ENCODE peak calls at places on chromosomes 11 and 22, in six cellular contexts. W is non-pigmented ciliary epithelial cell; P is Daoy; O is activated T-helper 9 cell treated with anti-CD3 and anti-CD28 coated beads, Interleukin-2, amount 50 U/mL, for 16 hours; C is stimulated activated CD4-positive, alpha-beta T cell treated with anti-CD3 and anti-CD28 coated beads, Interleukin-15, amount 100 ng/mL, for 24 hours; V is heart right ventricle. R is an unnamed sample.

GRCh38 chr11:93113824-93114223 is 84.0 kb downstream of the SLC36A4 start:
- DNase-seq in W (no peak), P (no peak), O (no peak), C (no peak), V (no peak), R (no peak)

GRCh38 chr22:34608716-34609115 is 457.2 kb upstream of the ISX start:
- DNase-seq in W (no peak), P (no peak), O (no peak), C (no peak), V (no peak), R (no peak)

GRCh38 chr11:115699733-115700132 is 195.5 kb upstream of the CADM1 start:
- DNase-seq in W (no peak), P (peak; percentile 57), O (no peak), C (no peak), V (peak; percentile 54), R (no peak)

GRCh38 chr22:44894321-44894720 is 115.5 kb downstream of the PHF21B start:
- DNase-seq in W (no peak), P (no peak), O (no peak), C (no peak), V (no peak), R (no peak)

GRCh38 chr11:83033367-83033766 is 38.3 kb downstream of the RAB30 start:
- DNase-seq in W (no peak), P (no peak), O (no peak), C (no peak), V (no peak), R (no peak)

GRCh38 chr11:5288912-5289525 is 12.7 kb downstream of the OR51B4 start:
- DNase-seq in W (no peak), P (no peak), O (no peak), C (no peak), V (no peak), R (no peak)

GRCh38 chr11:61281581-61282250 is 13.4 kb downstream of the VWCE start:
- DNase-seq in W (no peak), P (peak; percentile 54), O (no peak), C (peak; percentile 54), V (no peak), R (no peak)

GRCh38 chr11:66619080-66619554 is 2.7 kb downstream of the RBM14 start:
- DNase-seq in W (no peak), P (no peak), O (no peak), C (no peak), V (no peak), R (peak; percentile 36)

GRCh38 chr22:30262917-30263741 is 3.5 kb downstream of the OSM start:
- DNase-seq in W (no peak), P (peak; percentile 73), O (peak; percentile 67), C (peak; percentile 89), V (peak; percentile 71), R (peak; percentile 68)

GRCh38 chr11:43410394-43410793 is 51.7 kb downstream of the TTC17 start:
- DNase-seq in W (no peak), P (no peak), O (no peak), C (no peak), V (no peak), R (no peak)

GRCh38 chr11:128862913-128863660 is 4.0 kb downstream of the KCNJ1 start:
- DNase-seq in W (peak; percentile 15), P (peak; percentile 8), O (no peak), C (no peak), V (no peak), R (no peak)

GRCh38 chr11:13262096-13262495 is 15.5 kb upstream of the BMAL1 start:
- DNase-seq in W (no peak), P (peak; percentile 9), O (no peak), C (no peak), V (no peak), R (no peak)

GRCh38 chr11:63841554-63841953 is 2.6 kb downstream of the MARK2 start:
- DNase-seq in W (no peak), P (peak; percentile 41), O (no peak), C (no peak), V (peak; percentile 29), R (no peak)

R was measured in T follicular helper cell.